ENCODE peak calls at places on chromosome 10, in ten cellular contexts. One of them, this sample, is unnamed.

GRCh38 chr10:27383595-27384542 is 120.2 kb upstream of the RAB18 start:
- DNase-seq in kidney tubule cell: peak; percentile 65
- DNase-seq in stimulated activated CD4-positive, alpha-beta T cell treated with anti-CD3 and anti-CD28 coated beads, Interleukin-2, amount 100 ng/mL, for 48 hours: no peak
- DNase-seq in HCEC 1CT: peak; percentile 62
- DNase-seq in A549: peak; percentile 13
- DNase-seq in activated CD8-positive, alpha-beta memory T cell treated with anti-CD3 and anti-CD28 coated beads, Interleukin-2, amount 50 U/mL, for 48 hours: no peak
- DNase-seq in NCI-H1105 treated with DMSO at 0.1 percent for 48 hours: no peak
- DNase-seq in HFF-Myc: no peak
- DNase-seq in SHP77 treated with DMSO at 0.1 percent for 48 hours: peak; percentile 14
- DNase-seq in amniotic epithelial cell: no peak
- DNase-seq in this sample: no peak

GRCh38 chr10:33813871-33814270 is 479.4 kb upstream of the NRP1 start:
- DNase-seq in kidney tubule cell: no peak
- DNase-seq in stimulated activated CD4-positive, alpha-beta T cell treated with anti-CD3 and anti-CD28 coated beads, Interleukin-2, amount 100 ng/mL, for 48 hours: no peak
- DNase-seq in HCEC 1CT: no peak
- DNase-seq in A549: no peak
- DNase-seq in activated CD8-positive, alpha-beta memory T cell treated with anti-CD3 and anti-CD28 coated beads, Interleukin-2, amount 50 U/mL, for 48 hours: no peak
- DNase-seq in NCI-H1105 treated with DMSO at 0.1 percent for 48 hours: no peak
- DNase-seq in HFF-Myc: no peak
- DNase-seq in SHP77 treated with DMSO at 0.1 percent for 48 hours: no peak
- DNase-seq in amniotic epithelial cell: no peak
- DNase-seq in this sample: no peak

GRCh38 chr10:6601224-6601805 is 21.2 kb upstream of the PRKCQ start:
- DNase-seq in kidney tubule cell: no peak
- DNase-seq in stimulated activated CD4-positive, alpha-beta T cell treated with anti-CD3 and anti-CD28 coated beads, Interleukin-2, amount 100 ng/mL, for 48 hours: no peak
- DNase-seq in HCEC 1CT: no peak
- DNase-seq in A549: no peak
- DNase-seq in activated CD8-positive, alpha-beta memory T cell treated with anti-CD3 and anti-CD28 coated beads, Interleukin-2, amount 50 U/mL, for 48 hours: no peak
- DNase-seq in NCI-H1105 treated with DMSO at 0.1 percent for 48 hours: no peak
- DNase-seq in HFF-Myc: no peak
- DNase-seq in SHP77 treated with DMSO at 0.1 percent for 48 hours: no peak
- DNase-seq in amniotic epithelial cell: no peak
- DNase-seq in this sample: no peak

GRCh38 chr10:103789771-103790201 is 65.6 kb downstream of the SH3PXD2A start:
- DNase-seq in kidney tubule cell: peak; percentile 72
- DNase-seq in stimulated activated CD4-positive, alpha-beta T cell treated with anti-CD3 and anti-CD28 coated beads, Interleukin-2, amount 100 ng/mL, for 48 hours: no peak
- DNase-seq in HCEC 1CT: no peak
- DNase-seq in A549: no peak
- DNase-seq in activated CD8-positive, alpha-beta memory T cell treated with anti-CD3 and anti-CD28 coated beads, Interleukin-2, amount 50 U/mL, for 48 hours: no peak
- DNase-seq in NCI-H1105 treated with DMSO at 0.1 percent for 48 hours: no peak
- DNase-seq in HFF-Myc: no peak
- DNase-seq in SHP77 treated with DMSO at 0.1 percent for 48 hours: no peak
- DNase-seq in amniotic epithelial cell: no peak
- DNase-seq in this sample: no peak

GRCh38 chr10:24944512-24945255 is 7.7 kb downstream of the PRTFDC1 start:
- DNase-seq in kidney tubule cell: peak; percentile 80
- DNase-seq in stimulated activated CD4-positive, alpha-beta T cell treated with anti-CD3 and anti-CD28 coated beads, Interleukin-2, amount 100 ng/mL, for 48 hours: no peak
- DNase-seq in HCEC 1CT: peak; percentile 93
- DNase-seq in A549: peak; percentile 62
- DNase-seq in activated CD8-positive, alpha-beta memory T cell treated with anti-CD3 and anti-CD28 coated beads, Interleukin-2, amount 50 U/mL, for 48 hours: no peak
- DNase-seq in NCI-H1105 treated with DMSO at 0.1 percent for 48 hours: no peak
- DNase-seq in HFF-Myc: peak; percentile 52
- DNase-seq in SHP77 treated with DMSO at 0.1 percent for 48 hours: no peak
- DNase-seq in amniotic epithelial cell: peak; percentile 96
- DNase-seq in this sample: no peak

GRCh38 chr10:15220426-15220825 is 51.9 kb upstream of the NMT2 start:
- DNase-seq in kidney tubule cell: no peak
- DNase-seq in stimulated activated CD4-positive, alpha-beta T cell treated with anti-CD3 and anti-CD28 coated beads, Interleukin-2, amount 100 ng/mL, for 48 hours: no peak
- DNase-seq in HCEC 1CT: no peak
- DNase-seq in A549: no peak
- DNase-seq in activated CD8-positive, alpha-beta memory T cell treated with anti-CD3 and anti-CD28 coated beads, Interleukin-2, amount 50 U/mL, for 48 hours: no peak
- DNase-seq in NCI-H1105 treated with DMSO at 0.1 percent for 48 hours: no peak
- DNase-seq in HFF-Myc: no peak
- DNase-seq in SHP77 treated with DMSO at 0.1 percent for 48 hours: no peak
- DNase-seq in amniotic epithelial cell: no peak
- DNase-seq in this sample: no peak

GRCh38 chr10:114413398-114413797 is 9.1 kb upstream of the AFAP1L2 start:
- DNase-seq in kidney tubule cell: peak; percentile 94
- DNase-seq in stimulated activated CD4-positive, alpha-beta T cell treated with anti-CD3 and anti-CD28 coated beads, Interleukin-2, amount 100 ng/mL, for 48 hours: no peak
- DNase-seq in HCEC 1CT: no peak
- DNase-seq in A549: peak; percentile 63
- DNase-seq in activated CD8-positive, alpha-beta memory T cell treated with anti-CD3 and anti-CD28 coated beads, Interleukin-2, amount 50 U/mL, for 48 hours: no peak
- DNase-seq in NCI-H1105 treated with DMSO at 0.1 percent for 48 hours: no peak
- DNase-seq in HFF-Myc: no peak
- DNase-seq in SHP77 treated with DMSO at 0.1 percent for 48 hours: no peak
- DNase-seq in amniotic epithelial cell: peak; percentile 23
- DNase-seq in this sample: no peak

GRCh38 chr10:52409195-52409594 is 95.1 kb downstream of the DKK1 start:
- DNase-seq in kidney tubule cell: no peak
- DNase-seq in stimulated activated CD4-positive, alpha-beta T cell treated with anti-CD3 and anti-CD28 coated beads, Interleukin-2, amount 100 ng/mL, for 48 hours: no peak
- DNase-seq in HCEC 1CT: no peak
- DNase-seq in A549: no peak
- DNase-seq in activated CD8-positive, alpha-beta memory T cell treated with anti-CD3 and anti-CD28 coated beads, Interleukin-2, amount 50 U/mL, for 48 hours: no peak
- DNase-seq in NCI-H1105 treated with DMSO at 0.1 percent for 48 hours: no peak
- DNase-seq in HFF-Myc: no peak
- DNase-seq in SHP77 treated with DMSO at 0.1 percent for 48 hours: no peak
- DNase-seq in amniotic epithelial cell: no peak
- DNase-seq in this sample: no peak

GRCh38 chr10:86226801-86227201 is 139.8 kb downstream of the GRID1 start:
- DNase-seq in kidney tubule cell: no peak
- DNase-seq in stimulated activated CD4-positive, alpha-beta T cell treated with anti-CD3 and anti-CD28 coated beads, Interleukin-2, amount 100 ng/mL, for 48 hours: no peak
- DNase-seq in HCEC 1CT: no peak
- DNase-seq in A549: no peak
- DNase-seq in activated CD8-positive, alpha-beta memory T cell treated with anti-CD3 and anti-CD28 coated beads, Interleukin-2, amount 50 U/mL, for 48 hours: no peak
- DNase-seq in NCI-H1105 treated with DMSO at 0.1 percent for 48 hours: no peak
- DNase-seq in HFF-Myc: no peak
- DNase-seq in SHP77 treated with DMSO at 0.1 percent for 48 hours: no peak
- DNase-seq in amniotic epithelial cell: no peak
- DNase-seq in this sample: no peak

GRCh38 chr10:101286248-101287046 is 57.2 kb upstream of the LBX1 start:
- DNase-seq in kidney tubule cell: no peak
- DNase-seq in stimulated activated CD4-positive, alpha-beta T cell treated with anti-CD3 and anti-CD28 coated beads, Interleukin-2, amount 100 ng/mL, for 48 hours: no peak
- DNase-seq in HCEC 1CT: no peak
- DNase-seq in A549: no peak
- DNase-seq in activated CD8-positive, alpha-beta memory T cell treated with anti-CD3 and anti-CD28 coated beads, Interleukin-2, amount 50 U/mL, for 48 hours: no peak
- DNase-seq in NCI-H1105 treated with DMSO at 0.1 percent for 48 hours: no peak
- DNase-seq in HFF-Myc: no peak
- DNase-seq in SHP77 treated with DMSO at 0.1 percent for 48 hours: no peak
- DNase-seq in amniotic epithelial cell: no peak
- DNase-seq in this sample: no peak

GRCh38 chr10:127872871-127873600 is 19.7 kb downstream of the CLRN3 start:
- DNase-seq in kidney tubule cell: peak; percentile 22
- DNase-seq in stimulated activated CD4-positive, alpha-beta T cell treated with anti-CD3 and anti-CD28 coated beads, Interleukin-2, amount 100 ng/mL, for 48 hours: no peak
- DNase-seq in HCEC 1CT: no peak
- DNase-seq in A549: no peak
- DNase-seq in activated CD8-positive, alpha-beta memory T cell treated with anti-CD3 and anti-CD28 coated beads, Interleukin-2, amount 50 U/mL, for 48 hours: no peak
- DNase-seq in NCI-H1105 treated with DMSO at 0.1 percent for 48 hours: no peak
- DNase-seq in HFF-Myc: no peak
- DNase-seq in SHP77 treated with DMSO at 0.1 percent for 48 hours: no peak
- DNase-seq in amniotic epithelial cell: no peak
- DNase-seq in this sample: no peak

GRCh38 chr10:842795-843194 is 88.7 kb downstream of the LARP4B start:
- DNase-seq in kidney tubule cell: no peak
- DNase-seq in stimulated activated CD4-positive, alpha-beta T cell treated with anti-CD3 and anti-CD28 coated beads, Interleukin-2, amount 100 ng/mL, for 48 hours: no peak
- DNase-seq in HCEC 1CT: no peak
- DNase-seq in A549: no peak
- DNase-seq in activated CD8-positive, alpha-beta memory T cell treated with anti-CD3 and anti-CD28 coated beads, Interleukin-2, amount 50 U/mL, for 48 hours: no peak
- DNase-seq in NCI-H1105 treated with DMSO at 0.1 percent for 48 hours: no peak
- DNase-seq in HFF-Myc: no peak
- DNase-seq in SHP77 treated with DMSO at 0.1 percent for 48 hours: no peak
- DNase-seq in amniotic epithelial cell: no peak
- DNase-seq in this sample: no peak

GRCh38 chr10:90963331-90963730 is 42.4 kb upstream of the ANKRD1 start:
- DNase-seq in kidney tubule cell: no peak
- DNase-seq in stimulated activated CD4-positive, alpha-beta T cell treated with anti-CD3 and anti-CD28 coated beads, Interleukin-2, amount 100 ng/mL, for 48 hours: no peak
- DNase-seq in HCEC 1CT: no peak
- DNase-seq in A549: no peak
- DNase-seq in activated CD8-positive, alpha-beta memory T cell treated with anti-CD3 and anti-CD28 coated beads, Interleukin-2, amount 50 U/mL, for 48 hours: no peak
- DNase-seq in NCI-H1105 treated with DMSO at 0.1 percent for 48 hours: no peak
- DNase-seq in HFF-Myc: no peak
- DNase-seq in SHP77 treated with DMSO at 0.1 percent for 48 hours: no peak
- DNase-seq in amniotic epithelial cell: no peak
- DNase-seq in this sample: no peak

GRCh38 chr10:114284346-114285071 is 45.5 kb downstream of the VWA2 start:
- DNase-seq in kidney tubule cell: no peak
- DNase-seq in stimulated activated CD4-positive, alpha-beta T cell treated with anti-CD3 and anti-CD28 coated beads, Interleukin-2, amount 100 ng/mL, for 48 hours: no peak
- DNase-seq in HCEC 1CT: no peak
- DNase-seq in A549: no peak
- DNase-seq in activated CD8-positive, alpha-beta memory T cell treated with anti-CD3 and anti-CD28 coated beads, Interleukin-2, amount 50 U/mL, for 48 hours: no peak
- DNase-seq in NCI-H1105 treated with DMSO at 0.1 percent for 48 hours: no peak
- DNase-seq in HFF-Myc: no peak
- DNase-seq in SHP77 treated with DMSO at 0.1 percent for 48 hours: no peak
- DNase-seq in amniotic epithelial cell: no peak
- DNase-seq in this sample: no peak

GRCh38 chr10:3813986-3814831 is 29.2 kb upstream of the KLF6 start:
- DNase-seq in kidney tubule cell: no peak
- DNase-seq in stimulated activated CD4-positive, alpha-beta T cell treated with anti-CD3 and anti-CD28 coated beads, Interleukin-2, amount 100 ng/mL, for 48 hours: no peak
- DNase-seq in HCEC 1CT: peak; percentile 77
- DNase-seq in A549: no peak
- DNase-seq in activated CD8-positive, alpha-beta memory T cell treated with anti-CD3 and anti-CD28 coated beads, Interleukin-2, amount 50 U/mL, for 48 hours: no peak
- DNase-seq in NCI-H1105 treated with DMSO at 0.1 percent for 48 hours: no peak
- DNase-seq in HFF-Myc: no peak
- DNase-seq in SHP77 treated with DMSO at 0.1 percent for 48 hours: no peak
- DNase-seq in amniotic epithelial cell: peak; percentile 90
- DNase-seq in this sample: no peak

GRCh38 chr10:117503170-117503885 is 39.2 kb upstream of the EMX2 start:
- DNase-seq in kidney tubule cell: peak; percentile 23
- DNase-seq in stimulated activated CD4-positive, alpha-beta T cell treated with anti-CD3 and anti-CD28 coated beads, Interleukin-2, amount 100 ng/mL, for 48 hours: no peak
- DNase-seq in HCEC 1CT: no peak
- DNase-seq in A549: no peak
- DNase-seq in activated CD8-positive, alpha-beta memory T cell treated with anti-CD3 and anti-CD28 coated beads, Interleukin-2, amount 50 U/mL, for 48 hours: no peak
- DNase-seq in NCI-H1105 treated with DMSO at 0.1 percent for 48 hours: peak; percentile 31
- DNase-seq in HFF-Myc: peak; percentile 78
- DNase-seq in SHP77 treated with DMSO at 0.1 percent for 48 hours: no peak
- DNase-seq in amniotic epithelial cell: no peak
- DNase-seq in this sample: no peak

GRCh38 chr10:2935647-2936386 is 131.5 kb upstream of the PFKP start:
- DNase-seq in kidney tubule cell: no peak
- DNase-seq in stimulated activated CD4-positive, alpha-beta T cell treated with anti-CD3 and anti-CD28 coated beads, Interleukin-2, amount 100 ng/mL, for 48 hours: no peak
- DNase-seq in HCEC 1CT: no peak
- DNase-seq in A549: no peak
- DNase-seq in activated CD8-positive, alpha-beta memory T cell treated with anti-CD3 and anti-CD28 coated beads, Interleukin-2, amount 50 U/mL, for 48 hours: no peak
- DNase-seq in NCI-H1105 treated with DMSO at 0.1 percent for 48 hours: no peak
- DNase-seq in HFF-Myc: no peak
- DNase-seq in SHP77 treated with DMSO at 0.1 percent for 48 hours: no peak
- DNase-seq in amniotic epithelial cell: no peak
- DNase-seq in this sample: no peak

GRCh38 chr10:6321880-6322279 is 119.1 kb downstream of the PFKFB3 start:
- DNase-seq in kidney tubule cell: peak; percentile 55
- DNase-seq in stimulated activated CD4-positive, alpha-beta T cell treated with anti-CD3 and anti-CD28 coated beads, Interleukin-2, amount 100 ng/mL, for 48 hours: no peak
- DNase-seq in HCEC 1CT: peak; percentile 63
- DNase-seq in A549: no peak
- DNase-seq in activated CD8-positive, alpha-beta memory T cell treated with anti-CD3 and anti-CD28 coated beads, Interleukin-2, amount 50 U/mL, for 48 hours: no peak
- DNase-seq in NCI-H1105 treated with DMSO at 0.1 percent for 48 hours: no peak
- DNase-seq in HFF-Myc: no peak
- DNase-seq in SHP77 treated with DMSO at 0.1 percent for 48 hours: no peak
- DNase-seq in amniotic epithelial cell: peak; percentile 8
- DNase-seq in this sample: no peak

GRCh38 chr10:60951272-60951724 is 7.3 kb upstream of the RHOBTB1 start:
- DNase-seq in kidney tubule cell: no peak
- DNase-seq in stimulated activated CD4-positive, alpha-beta T cell treated with anti-CD3 and anti-CD28 coated beads, Interleukin-2, amount 100 ng/mL, for 48 hours: no peak
- DNase-seq in HCEC 1CT: peak; percentile 42
- DNase-seq in A549: no peak
- DNase-seq in activated CD8-positive, alpha-beta memory T cell treated with anti-CD3 and anti-CD28 coated beads, Interleukin-2, amount 50 U/mL, for 48 hours: no peak
- DNase-seq in NCI-H1105 treated with DMSO at 0.1 percent for 48 hours: no peak
- DNase-seq in HFF-Myc: no peak
- DNase-seq in SHP77 treated with DMSO at 0.1 percent for 48 hours: no peak
- DNase-seq in amniotic epithelial cell: no peak
- DNase-seq in this sample: no peak

GRCh38 chr10:119542990-119543813 is 683 bp upstream of the RGS10 start:
- DNase-seq in kidney tubule cell: peak; percentile 60
- DNase-seq in stimulated activated CD4-positive, alpha-beta T cell treated with anti-CD3 and anti-CD28 coated beads, Interleukin-2, amount 100 ng/mL, for 48 hours: peak; percentile 42
- DNase-seq in HCEC 1CT: peak; percentile 50
- DNase-seq in A549: peak; percentile 75
- DNase-seq in activated CD8-positive, alpha-beta memory T cell treated with anti-CD3 and anti-CD28 coated beads, Interleukin-2, amount 50 U/mL, for 48 hours: peak; percentile 81
- DNase-seq in NCI-H1105 treated with DMSO at 0.1 percent for 48 hours: peak; percentile 7
- DNase-seq in HFF-Myc: no peak
- DNase-seq in SHP77 treated with DMSO at 0.1 percent for 48 hours: no peak
- DNase-seq in amniotic epithelial cell: peak; percentile 28
- DNase-seq in this sample: peak; percentile 36

GRCh38 chr10:16644146-16644545 is 122.5 kb upstream of the C1QL3 start:
- DNase-seq in kidney tubule cell: peak; percentile 48
- DNase-seq in stimulated activated CD4-positive, alpha-beta T cell treated with anti-CD3 and anti-CD28 coated beads, Interleukin-2, amount 100 ng/mL, for 48 hours: no peak
- DNase-seq in HCEC 1CT: peak; percentile 68
- DNase-seq in A549: no peak
- DNase-seq in activated CD8-positive, alpha-beta memory T cell treated with anti-CD3 and anti-CD28 coated beads, Interleukin-2, amount 50 U/mL, for 48 hours: no peak
- DNase-seq in NCI-H1105 treated with DMSO at 0.1 percent for 48 hours: no peak
- DNase-seq in HFF-Myc: peak; percentile 20
- DNase-seq in SHP77 treated with DMSO at 0.1 percent for 48 hours: no peak
- DNase-seq in amniotic epithelial cell: peak; percentile 28
- DNase-seq in this sample: no peak

GRCh38 chr10:115918812-115919211 is 354.2 kb downstream of the GFRA1 start:
- DNase-seq in kidney tubule cell: peak; percentile 28
- DNase-seq in stimulated activated CD4-positive, alpha-beta T cell treated with anti-CD3 and anti-CD28 coated beads, Interleukin-2, amount 100 ng/mL, for 48 hours: no peak
- DNase-seq in HCEC 1CT: peak; percentile 27
- DNase-seq in A549: no peak
- DNase-seq in activated CD8-positive, alpha-beta memory T cell treated with anti-CD3 and anti-CD28 coated beads, Interleukin-2, amount 50 U/mL, for 48 hours: no peak
- DNase-seq in NCI-H1105 treated with DMSO at 0.1 percent for 48 hours: no peak
- DNase-seq in HFF-Myc: no peak
- DNase-seq in SHP77 treated with DMSO at 0.1 percent for 48 hours: no peak
- DNase-seq in amniotic epithelial cell: peak; percentile 33
- DNase-seq in this sample: no peak

GRCh38 chr10:80126876-80127275 is 5.7 kb upstream of the PLAC9 start:
- DNase-seq in kidney tubule cell: no peak
- DNase-seq in stimulated activated CD4-positive, alpha-beta T cell treated with anti-CD3 and anti-CD28 coated beads, Interleukin-2, amount 100 ng/mL, for 48 hours: no peak
- DNase-seq in HCEC 1CT: no peak
- DNase-seq in A549: no peak
- DNase-seq in activated CD8-positive, alpha-beta memory T cell treated with anti-CD3 and anti-CD28 coated beads, Interleukin-2, amount 50 U/mL, for 48 hours: no peak
- DNase-seq in NCI-H1105 treated with DMSO at 0.1 percent for 48 hours: no peak
- DNase-seq in HFF-Myc: no peak
- DNase-seq in SHP77 treated with DMSO at 0.1 percent for 48 hours: no peak
- DNase-seq in amniotic epithelial cell: no peak
- DNase-seq in this sample: no peak

GRCh38 chr10:16545126-16545736 is 23.6 kb upstream of the C1QL3 start:
- DNase-seq in kidney tubule cell: peak; percentile 57
- DNase-seq in stimulated activated CD4-positive, alpha-beta T cell treated with anti-CD3 and anti-CD28 coated beads, Interleukin-2, amount 100 ng/mL, for 48 hours: no peak
- DNase-seq in HCEC 1CT: peak; percentile 46
- DNase-seq in A549: peak; percentile 54
- DNase-seq in activated CD8-positive, alpha-beta memory T cell treated with anti-CD3 and anti-CD28 coated beads, Interleukin-2, amount 50 U/mL, for 48 hours: no peak
- DNase-seq in NCI-H1105 treated with DMSO at 0.1 percent for 48 hours: no peak
- DNase-seq in HFF-Myc: peak; percentile 30
- DNase-seq in SHP77 treated with DMSO at 0.1 percent for 48 hours: peak; percentile 26
- DNase-seq in amniotic epithelial cell: peak; percentile 32
- DNase-seq in this sample: no peak

GRCh38 chr10:3874988-3875841 is 90.2 kb upstream of the KLF6 start:
- DNase-seq in kidney tubule cell: no peak
- DNase-seq in stimulated activated CD4-positive, alpha-beta T cell treated with anti-CD3 and anti-CD28 coated beads, Interleukin-2, amount 100 ng/mL, for 48 hours: no peak
- DNase-seq in HCEC 1CT: no peak
- DNase-seq in A549: no peak
- DNase-seq in activated CD8-positive, alpha-beta memory T cell treated with anti-CD3 and anti-CD28 coated beads, Interleukin-2, amount 50 U/mL, for 48 hours: no peak
- DNase-seq in NCI-H1105 treated with DMSO at 0.1 percent for 48 hours: no peak
- DNase-seq in HFF-Myc: no peak
- DNase-seq in SHP77 treated with DMSO at 0.1 percent for 48 hours: no peak
- DNase-seq in amniotic epithelial cell: no peak
- DNase-seq in this sample: no peak

GRCh38 chr10:103916254-103916653 is 1.7 kb downstream of the STN1 start:
- DNase-seq in kidney tubule cell: no peak
- DNase-seq in stimulated activated CD4-positive, alpha-beta T cell treated with anti-CD3 and anti-CD28 coated beads, Interleukin-2, amount 100 ng/mL, for 48 hours: no peak
- DNase-seq in HCEC 1CT: no peak
- DNase-seq in A549: no peak
- DNase-seq in activated CD8-positive, alpha-beta memory T cell treated with anti-CD3 and anti-CD28 coated beads, Interleukin-2, amount 50 U/mL, for 48 hours: no peak
- DNase-seq in NCI-H1105 treated with DMSO at 0.1 percent for 48 hours: no peak
- DNase-seq in HFF-Myc: no peak
- DNase-seq in SHP77 treated with DMSO at 0.1 percent for 48 hours: no peak
- DNase-seq in amniotic epithelial cell: peak; percentile 55
- DNase-seq in this sample: no peak

GRCh38 chr10:12613144-12613543 is 263.8 kb downstream of the CAMK1D start:
- DNase-seq in kidney tubule cell: no peak
- DNase-seq in stimulated activated CD4-positive, alpha-beta T cell treated with anti-CD3 and anti-CD28 coated beads, Interleukin-2, amount 100 ng/mL, for 48 hours: no peak
- DNase-seq in HCEC 1CT: no peak
- DNase-seq in A549: no peak
- DNase-seq in activated CD8-positive, alpha-beta memory T cell treated with anti-CD3 and anti-CD28 coated beads, Interleukin-2, amount 50 U/mL, for 48 hours: no peak
- DNase-seq in NCI-H1105 treated with DMSO at 0.1 percent for 48 hours: no peak
- DNase-seq in HFF-Myc: no peak
- DNase-seq in SHP77 treated with DMSO at 0.1 percent for 48 hours: no peak
- DNase-seq in amniotic epithelial cell: no peak
- DNase-seq in this sample: no peak

GRCh38 chr10:86775056-86775858 is 18.8 kb downstream of the BMPR1A start:
- DNase-seq in kidney tubule cell: peak; percentile 51
- DNase-seq in stimulated activated CD4-positive, alpha-beta T cell treated with anti-CD3 and anti-CD28 coated beads, Interleukin-2, amount 100 ng/mL, for 48 hours: no peak
- DNase-seq in HCEC 1CT: peak; percentile 22
- DNase-seq in A549: no peak
- DNase-seq in activated CD8-positive, alpha-beta memory T cell treated with anti-CD3 and anti-CD28 coated beads, Interleukin-2, amount 50 U/mL, for 48 hours: no peak
- DNase-seq in NCI-H1105 treated with DMSO at 0.1 percent for 48 hours: no peak
- DNase-seq in HFF-Myc: no peak
- DNase-seq in SHP77 treated with DMSO at 0.1 percent for 48 hours: no peak
- DNase-seq in amniotic epithelial cell: peak; percentile 76
- DNase-seq in this sample: no peak

This sample was measured in stimulated activated CD8-positive, alpha-beta memory T cell treated with anti-CD3 and anti-CD28 coated beads, Interleukin-15, amount 100 ng/mL, for 4 hours.